ENCODE peak calls at places on chromosomes 3 and 15, in four cellular contexts. C is OCI-LY7, K is ovary, F is neural crest cell. I is an unnamed sample.

GRCh38 chr15:64619880-64620839 is 155.2 kb downstream of the RBPMS2 start:
- DNase-seq in F (no peak), C (no peak), K (no peak), I (no peak)

GRCh38 chr3:32667072-32667582 is 17.9 kb upstream of the CNOT10 start:
- DNase-seq in F (no peak), C (no peak), K (no peak), I (no peak)

GRCh38 chr15:71114887-71115566 is at the start of gene THSD4:
- DNase-seq in F (peak; percentile 80), K (peak; percentile 67), C (peak; percentile 8), I (no peak)

GRCh38 chr3:177731644-177732268 is 534.5 kb upstream of the TBL1XR1 start:
- DNase-seq in C (no peak), F (no peak), K (no peak), I (no peak)

GRCh38 chr3:30161370-30161769 is 445.0 kb upstream of the TGFBR2 start:
- DNase-seq in C (no peak), F (no peak), K (peak; percentile 33), I (no peak)

GRCh38 chr3:153599685-153600084 is 437.7 kb downstream of the RAP2B start:
- DNase-seq in C (no peak), K (no peak), F (no peak), I (no peak)

GRCh38 chr3:62574499-62574898 is 201.1 kb upstream of the FEZF2 start:
- DNase-seq in C (no peak), F (no peak), K (no peak), I (no peak)

GRCh38 chr3:22322861-22323260 is 571.9 kb upstream of the ZNF385D start:
- DNase-seq in F (no peak), K (no peak), C (no peak), I (peak; percentile 33)

GRCh38 chr3:178562143-178562868 is 26.1 kb downstream of the KCNMB2 start:
- DNase-seq in C (no peak), F (no peak), K (no peak), I (no peak)

GRCh38 chr3:67515778-67516177 is 138.6 kb downstream of the SUCLG2 start:
- DNase-seq in K (no peak), F (no peak), C (no peak), I (peak; percentile 33)

GRCh38 chr3:142027713-142028112 is 121.6 kb downstream of the TFDP2 start:
- DNase-seq in F (no peak), K (no peak), C (peak; percentile 80), I (no peak)

GRCh38 chr3:5022966-5023776 is 43.9 kb downstream of the BHLHE40 start:
- DNase-seq in F (no peak), K (peak; percentile 69), C (no peak), I (peak; percentile 67)

GRCh38 chr3:43218156-43218555 is 68.2 kb upstream of the SNRK start:
- DNase-seq in F (no peak), K (no peak), C (no peak), I (no peak)

GRCh38 chr15:37101634-37102314 is 1.4 kb upstream of the MEIS2 start:
- DNase-seq in K (peak; percentile 81), C (peak; percentile 81), F (peak; percentile 73), I (no peak)

GRCh38 chr3:50226888-50227389 is 9.1 kb upstream of the GNAI2 start:
- DNase-seq in C (peak; percentile 58), K (no peak), F (no peak), I (no peak)

GRCh38 chr3:77605865-77606264 is 566.0 kb downstream of the ROBO2 start:
- DNase-seq in K (no peak), C (no peak), F (no peak), I (no peak)

GRCh38 chr15:36363335-36363734 is 216.1 kb upstream of the CDIN1 start:
- DNase-seq in C (no peak), K (no peak), F (no peak), I (no peak)

GRCh38 chr15:65981837-65982696 is 112.8 kb downstream of the RAB11A start:
- DNase-seq in C (peak; percentile 75), K (no peak), F (peak; percentile 45), I (no peak)

GRCh38 chr15:90259524-90259923 is 5.9 kb upstream of the NGRN start:
- DNase-seq in F (no peak), C (no peak), K (no peak), I (no peak)

I was measured in iPS DF 19.7.